ENCODE peak calls at places on chromosomes 12 and 14, in eight cellular contexts. T, L, E, U, Y, B, H and I are unnamed samples.

GRCh38 chr14:22474730-22475351 is 114.2 kb downstream of the DAD1 start:
- DNase-seq in T (no peak), L (no peak), E (peak; percentile 47), U (no peak), Y (no peak), B (no peak), H (no peak), I (no peak)

GRCh38 chr12:103529306-103529705 is 33.5 kb upstream of the C12orf42 start:
- DNase-seq in T (no peak), L (no peak), E (no peak), U (no peak), Y (no peak), B (no peak), H (no peak), I (no peak)

GRCh38 chr12:76674669-76675315 is 89.1 kb upstream of the ZDHHC17 start:
- DNase-seq in T (no peak), L (no peak), E (no peak), U (no peak), Y (no peak), B (no peak), H (no peak), I (no peak)

GRCh38 chr14:75811862-75812505 is 150.9 kb downstream of the TTLL5 start:
- DNase-seq in T (no peak), L (no peak), E (peak; percentile 63), U (no peak), Y (no peak), B (no peak), H (peak; percentile 23), I (no peak)

GRCh38 chr12:76242813-76243540 is 105.2 kb downstream of the BBS10 start:
- DNase-seq in T (no peak), L (no peak), E (peak; percentile 87), U (no peak), Y (no peak), B (no peak), H (no peak), I (no peak)

GRCh38 chr12:93785262-93786010 is 108.3 kb downstream of the CRADD start:
- DNase-seq in T (no peak), L (peak; percentile 85), E (peak; percentile 99), U (no peak), Y (no peak), B (no peak), H (no peak), I (peak; percentile 68)

GRCh38 chr12:95231190-95231589 is 13.6 kb downstream of the VEZT start:
- DNase-seq in T (no peak), L (no peak), E (peak; percentile 67), U (no peak), Y (no peak), B (no peak), H (no peak), I (no peak)

GRCh38 chr14:92560106-92560865 is 46.7 kb downstream of the RIN3 start:
- DNase-seq in T (no peak), L (no peak), E (no peak), U (no peak), Y (no peak), B (no peak), H (no peak), I (no peak)

GRCh38 chr12:68978678-68979077 is 45.7 kb upstream of the CPM start:
- DNase-seq in T (no peak), L (no peak), E (no peak), U (no peak), Y (no peak), B (no peak), H (no peak), I (no peak)

GRCh38 chr12:46580445-46580844 is 207.9 kb upstream of the SLC38A2 start:
- DNase-seq in T (no peak), L (no peak), E (no peak), U (no peak), Y (no peak), B (no peak), H (no peak), I (no peak)

GRCh38 chr14:31181271-31181670 is 26.3 kb downstream of the HECTD1 start:
- DNase-seq in T (no peak), L (no peak), E (no peak), U (no peak), Y (no peak), B (no peak), H (no peak), I (no peak)

GRCh38 chr14:96104469-96105057 is 65.4 kb downstream of the C14orf132 start:
- DNase-seq in T (peak; percentile 83), L (no peak), E (peak; percentile 100), U (peak; percentile 82), Y (peak; percentile 84), B (no peak), H (peak; percentile 80), I (no peak)

GRCh38 chr12:58346032-58346632 is 404.8 kb downstream of the ATP23 start:
- DNase-seq in T (no peak), L (peak; percentile 12), E (peak; percentile 64), U (no peak), Y (no peak), B (peak; percentile 51), H (no peak), I (no peak)

GRCh38 chr12:49345048-49345839 is 1.4 kb upstream of the DNAJC22 start:
- DNase-seq in T (peak; percentile 70), L (no peak), E (no peak), U (no peak), Y (no peak), B (peak; percentile 62), H (peak; percentile 50), I (no peak)

GRCh38 chr14:54685286-54685845 is 118.4 kb downstream of the SAMD4A start:
- DNase-seq in T (no peak), L (no peak), E (no peak), U (no peak), Y (no peak), B (no peak), H (no peak), I (no peak)

DNA sequence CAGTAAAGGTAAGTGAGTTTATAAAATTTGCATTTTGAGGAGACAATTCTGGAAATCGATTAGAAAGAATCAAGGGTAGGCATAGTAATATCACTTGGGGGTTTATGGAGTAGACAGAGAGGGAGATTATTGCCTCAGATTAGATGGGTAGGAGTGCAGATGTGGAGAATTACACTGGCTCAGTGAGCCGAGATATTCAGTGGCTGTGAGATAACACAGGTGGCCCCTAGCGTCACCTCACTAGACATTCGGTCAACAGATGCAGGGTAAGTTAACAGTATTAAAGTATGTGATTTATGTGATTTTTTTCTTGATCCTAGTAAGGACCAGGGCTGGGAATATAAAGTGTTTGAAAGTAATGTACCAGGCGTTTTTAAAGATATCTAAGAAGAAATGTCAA is 39.6 kb upstream of the KLRD1 start:
- DNase-seq in T (no peak), L (no peak), E (no peak), U (no peak), Y (no peak), B (no peak), H (no peak), I (no peak)
- TF ChIP-seq CTCF in T (no peak), L (no peak), E (no peak), U (no peak), Y (no peak), B (no peak), H (no peak), I (no peak)

GRCh38 chr12:79016181-79016580 is 151.6 kb downstream of the SYT1 start:
- DNase-seq in T (no peak), L (no peak), E (no peak), U (no peak), Y (no peak), B (no peak), H (no peak), I (no peak)

GRCh38 chr12:79021021-79021420 is 156.4 kb downstream of the SYT1 start:
- DNase-seq in T (no peak), L (no peak), E (no peak), U (no peak), Y (no peak), B (no peak), H (no peak), I (no peak)

GRCh38 chr12:79023261-79023660 is 158.7 kb downstream of the SYT1 start:
- DNase-seq in T (no peak), L (no peak), E (peak; percentile 45), U (no peak), Y (no peak), B (no peak), H (no peak), I (no peak)

GRCh38 chr12:79020106-79020505 is 155.5 kb downstream of the SYT1 start:
- DNase-seq in T (no peak), L (no peak), E (peak; percentile 25), U (no peak), Y (no peak), B (no peak), H (no peak), I (no peak)

DNA sequence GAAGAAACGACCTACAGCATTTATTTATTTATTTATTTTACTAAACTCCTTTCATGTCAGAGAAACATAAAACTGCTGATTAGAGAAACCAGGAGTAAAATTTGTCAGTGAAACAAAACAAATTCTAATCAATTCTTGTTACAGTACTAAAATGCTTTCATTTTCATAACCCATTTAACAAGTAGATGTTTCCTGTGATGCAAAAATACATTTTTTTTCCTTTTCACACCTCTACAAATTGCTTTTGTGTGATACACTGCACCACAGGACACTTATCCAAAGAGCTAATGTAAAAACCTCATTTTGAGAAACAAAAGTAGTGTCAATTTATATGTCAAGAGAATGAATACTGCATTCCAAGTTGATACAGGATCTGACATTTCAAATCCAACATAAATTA is 155.1 kb downstream of the SYT1 start:
- DNase-seq in T (no peak), L (no peak), E (no peak), U (no peak), Y (no peak), B (no peak), H (no peak), I (no peak)
- H3K4me3 ChIP-seq in T (no peak overlapping the region), L (no peak overlapping the region), E (no peak overlapping the region), U (no peak overlapping the region), Y (no peak overlapping the region), B (no peak overlapping the region), H (no peak overlapping the region), I (no peak overlapping the region)

DNA sequence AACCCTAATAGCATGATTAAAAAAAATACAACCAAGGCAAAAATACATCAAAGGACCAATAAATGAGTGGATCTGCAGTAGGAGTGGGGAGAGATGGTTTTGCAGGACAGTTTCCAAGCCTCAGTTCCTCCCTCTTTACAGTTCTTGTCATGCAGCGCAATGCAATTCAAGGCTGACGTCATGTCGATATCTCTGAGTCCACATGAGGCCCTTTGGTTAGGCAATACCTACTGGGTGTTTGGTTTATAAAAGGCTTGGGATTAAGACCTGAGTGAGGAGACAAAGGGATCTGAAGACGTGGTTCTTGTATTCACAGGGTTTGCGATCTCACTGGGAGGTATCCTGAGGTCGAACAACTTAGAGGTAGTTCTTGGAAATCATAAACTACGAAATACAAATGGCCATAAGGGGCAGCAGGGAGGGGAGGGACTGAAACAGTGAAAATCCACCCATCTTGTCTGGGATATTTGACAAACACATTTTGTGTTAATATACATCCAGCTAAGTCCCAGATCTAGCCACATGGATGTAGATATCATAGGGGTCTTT is 441.0 kb downstream of the FUT8 start:
- DNase-seq in T (no peak), L (no peak), E (no peak), U (no peak), Y (no peak), B (no peak), H (no peak), I (no peak)
- TF ChIP-seq CTCF in T (no peak), L (no peak), E (no peak), U (no peak), Y (no peak), B (no peak), H (no peak), I (no peak)

DNA sequence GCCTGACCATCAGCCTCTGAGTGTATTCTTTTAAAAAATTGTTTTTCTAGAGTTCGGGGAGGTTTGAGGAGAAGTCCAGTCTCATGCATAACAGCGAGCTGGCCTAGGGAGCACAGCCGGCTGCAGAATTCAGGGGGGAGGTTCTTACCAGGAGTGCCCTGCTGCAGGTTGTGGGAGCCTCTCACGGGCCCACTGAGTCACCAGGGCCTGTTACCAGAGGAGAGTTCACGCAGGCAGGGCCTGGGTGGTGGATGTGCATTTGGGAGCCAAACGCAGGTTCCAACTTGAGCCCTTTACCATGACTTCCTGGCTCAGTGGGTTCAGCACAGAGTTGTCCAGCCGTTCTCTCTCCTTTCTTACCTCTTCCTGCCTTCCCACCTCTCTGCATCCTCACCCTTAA is 14.4 kb downstream of the CD9 start:
- DNase-seq in T (no peak), L (no peak), E (no peak), U (no peak), Y (no peak), B (no peak), H (no peak), I (no peak)
- H3K4me3 ChIP-seq in T (no peak overlapping the region), L (peak overlapping the region; percentile 53), E (no peak overlapping the region), U (no peak overlapping the region), Y (no peak overlapping the region), B (no peak overlapping the region), H (no peak overlapping the region), I (no peak overlapping the region)